ENCODE peak calls at places on chromosomes 1 and 21, in six cellular contexts. D is NB4, Q is psoas muscle, X is cardiac fibroblast, Y is pancreas, Z is astrocyte of the spinal cord. S is an unnamed sample.

GRCh38 chr1:23756676-23757075 is 13.4 kb downstream of the ELOA start:
- DNase-seq in D (peak; percentile 28), Q (no peak), Z (peak; percentile 35), X (peak; percentile 16), Y (no peak), S (no peak)

GRCh38 chr1:55015123-55015522 is 16.4 kb downstream of the BSND start:
- DNase-seq in Q (no peak), D (no peak), X (no peak), Y (no peak), Z (no peak), S (no peak)

GRCh38 chr1:182622795-182623528 is 18.8 kb upstream of the RGS16 start:
- DNase-seq in Q (no peak), X (peak; percentile 57), Z (no peak), D (no peak), Y (no peak), S (no peak)

GRCh38 chr1:41319106-41319755 is 42.0 kb upstream of the FOXO6 start:
- DNase-seq in Y (peak; percentile 51), Q (no peak), Z (no peak), X (peak; percentile 28), D (no peak), S (no peak)

GRCh38 chr1:173152585-173152984 is 54.5 kb downstream of the TNFSF4 start:
- DNase-seq in Q (no peak), D (no peak), Y (no peak), Z (no peak), X (no peak), S (no peak)

GRCh38 chr1:180911640-180912161 is 996 bp upstream of the KIAA1614 start:
- DNase-seq in X (peak; percentile 40), Q (no peak), D (no peak), Z (peak; percentile 28), Y (no peak), S (peak; percentile 75)

GRCh38 chr21:15077529-15077928 is 12.7 kb upstream of the NRIP1 start:
- DNase-seq in Y (no peak), Q (no peak), D (no peak), X (no peak), Z (no peak), S (no peak)

GRCh38 chr1:175287377-175287776 is 94.8 kb upstream of the KIAA0040 start:
- DNase-seq in D (no peak), Q (no peak), Y (no peak), Z (no peak), X (no peak), S (no peak)

GRCh38 chr1:100584761-100585745 is 47.1 kb downstream of the GPR88 start:
- DNase-seq in D (peak; percentile 36), X (peak; percentile 49), Q (no peak), Z (peak; percentile 59), Y (no peak), S (no peak)

GRCh38 chr1:244211559-244211944 is 160.5 kb downstream of the ZBTB18 start:
- DNase-seq in Q (no peak), X (peak; percentile 84), D (no peak), Y (no peak), Z (no peak), S (no peak)

GRCh38 chr1:18419123-18419844 is 61.4 kb upstream of the KLHDC7A start:
- DNase-seq in D (no peak), Q (no peak), Z (no peak), Y (no peak), X (no peak), S (no peak)

GRCh38 chr1:228060458-228061190 is 21.9 kb upstream of the ARF1 start:
- DNase-seq in Z (no peak), Y (peak; percentile 47), Q (peak; percentile 45), D (no peak), X (peak; percentile 19), S (no peak)

GRCh38 chr1:208841396-208841795 is 597.2 kb upstream of the PLXNA2 start:
- DNase-seq in Y (no peak), Q (no peak), X (no peak), Z (no peak), D (no peak), S (no peak)

GRCh38 chr1:227901906-227902640 is 45.7 kb downstream of the WNT9A start:
- DNase-seq in Q (peak; percentile 35), Z (peak; percentile 45), D (no peak), X (peak; percentile 31), Y (no peak), S (no peak)

GRCh38 chr21:46406001-46406400 is 52.7 kb upstream of the DIP2A start:
- DNase-seq in Z (no peak), Q (peak; percentile 23), X (no peak), Y (no peak), D (no peak), S (no peak)

GRCh38 chr1:80054129-80054528 is 1047.6 kb upstream of the ADGRL4 start:
- DNase-seq in D (peak; percentile 2), X (peak; percentile 32), Q (no peak), Z (peak; percentile 89), Y (peak; percentile 6), S (no peak)

GRCh38 chr1:5279127-5279526 is 624.7 kb downstream of the AJAP1 start:
- DNase-seq in D (no peak), Q (no peak), Z (no peak), X (no peak), Y (no peak), S (no peak)

DNA sequence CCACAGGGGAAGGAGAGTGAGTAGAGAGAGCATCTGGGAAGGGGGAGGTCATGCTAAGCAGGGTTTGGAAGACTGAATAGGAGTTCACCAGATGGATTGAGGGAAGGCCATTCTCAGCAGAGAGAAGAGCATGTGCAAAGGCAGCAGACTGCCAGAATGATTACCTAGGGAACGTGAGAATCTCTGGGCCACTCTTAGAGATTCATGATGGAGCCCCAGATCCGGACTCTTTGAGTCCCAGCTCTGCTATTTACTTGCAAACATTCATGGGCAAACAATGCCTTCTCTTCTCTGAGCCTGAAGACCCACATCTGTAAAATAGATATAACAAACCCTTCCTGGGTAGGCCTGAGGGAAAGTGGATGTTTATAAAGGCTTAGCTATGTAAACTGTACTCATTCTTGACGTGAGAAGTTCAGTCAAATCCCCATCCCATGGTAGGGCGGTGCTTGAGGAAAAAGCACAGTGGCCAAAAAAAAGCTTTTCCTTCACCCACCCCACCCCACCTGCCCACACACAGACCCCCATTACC is 3.0 kb upstream of the SLC2A1 start:
- DNase-seq in Y (no peak), D (no peak), Z (no peak), X (no peak), Q (no peak), S (no peak)
- H3K4me3 ChIP-seq in Y (no peak overlapping the region), D (no peak overlapping the region), Z (no peak overlapping the region), X (no peak overlapping the region), Q (no peak overlapping the region), S (no peak overlapping the region)

DNA sequence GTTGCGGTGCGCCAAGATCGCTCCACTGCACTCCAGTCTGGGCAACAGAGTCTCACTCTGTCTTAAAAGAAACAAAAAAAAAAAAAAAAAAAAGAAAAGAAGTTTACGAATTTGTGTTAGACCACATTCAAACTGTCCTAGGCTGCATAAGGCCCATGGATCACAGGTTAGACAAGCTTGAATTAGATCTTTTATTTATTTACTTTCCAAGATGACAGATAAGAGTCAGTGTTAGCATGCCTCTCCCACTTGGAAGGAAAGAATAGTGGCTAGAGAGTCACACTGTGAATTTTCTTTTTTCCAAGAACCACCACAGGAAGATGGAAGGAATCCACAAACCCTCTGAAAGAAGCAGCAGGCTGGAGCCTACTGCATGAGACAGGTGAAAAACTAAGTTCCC is 29.3 kb downstream of the NSL1 start:
- DNase-seq in Q (no peak), Y (no peak), D (no peak), Z (no peak), X (no peak), S (no peak)
- TF ChIP-seq CTCF in Q (no peak), Y (no peak), D (no peak), Z (no peak), X (no peak), S (no peak)

GRCh38 chr21:29346281-29346680 is 47.6 kb downstream of the BACH1 start:
- DNase-seq in Q (no peak), D (no peak), Z (no peak), X (no peak), Y (no peak), S (no peak)

GRCh38 chr21:29346771-29347170 is 48.0 kb downstream of the BACH1 start:
- DNase-seq in D (no peak), Y (no peak), Z (no peak), X (no peak), Q (no peak), S (no peak)

GRCh38 chr21:29340228-29340627 is 41.5 kb downstream of the BACH1 start:
- DNase-seq in Z (peak; percentile 34), D (no peak), Q (no peak), Y (no peak), X (no peak), S (no peak)

GRCh38 chr21:29342394-29342957 is 43.8 kb downstream of the BACH1 start:
- DNase-seq in Z (peak; percentile 98), D (no peak), Q (peak; percentile 94), Y (no peak), X (peak; percentile 93), S (peak; percentile 89)

DNA sequence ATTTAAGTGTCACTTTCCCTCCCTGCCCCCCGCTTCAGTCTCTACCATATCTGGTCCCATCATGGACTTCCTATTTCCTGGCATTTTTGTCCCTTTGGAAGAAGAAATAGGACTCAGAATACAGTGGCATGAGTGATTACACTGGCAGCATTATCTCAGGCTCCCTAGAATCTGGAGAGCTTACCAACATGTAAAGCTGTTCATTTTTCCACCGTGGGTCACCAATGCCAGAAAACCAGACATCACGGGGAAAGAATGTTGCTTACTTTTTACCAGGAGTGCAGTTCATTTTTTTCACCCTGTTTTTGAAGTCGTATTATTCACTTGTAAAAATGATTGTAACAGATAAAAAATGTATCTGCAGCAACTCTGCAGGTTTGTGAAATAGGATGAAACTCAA is 44.8 kb downstream of the BACH1 start:
- DNase-seq in D (no peak), Q (no peak), X (peak; percentile 47), Y (no peak), Z (peak; percentile 84), S (no peak)
- H3K4me3 ChIP-seq in D (no peak overlapping the region), Q (no peak overlapping the region), X (no peak overlapping the region), Y (no peak overlapping the region), Z (no peak overlapping the region), S (no peak overlapping the region)

GRCh38 chr21:28906841-28907240 is 85.8 kb downstream of the LTN1 start:
- DNase-seq in D (no peak), Y (no peak), Z (no peak), Q (no peak), X (no peak), S (no peak)

GRCh38 chr21:28908351-28908750 is 84.3 kb downstream of the LTN1 start:
- DNase-seq in X (no peak), D (no peak), Z (no peak), Q (no peak), Y (no peak), S (no peak)

GRCh38 chr21:28906236-28906635 is 86.4 kb downstream of the LTN1 start:
- DNase-seq in Q (no peak), Y (no peak), X (no peak), Z (no peak), D (no peak), S (no peak)

GRCh38 chr21:28913071-28913470 is 79.6 kb downstream of the LTN1 start:
- DNase-seq in Y (no peak), Z (no peak), Q (no peak), X (no peak), D (no peak), S (no peak)

DNA sequence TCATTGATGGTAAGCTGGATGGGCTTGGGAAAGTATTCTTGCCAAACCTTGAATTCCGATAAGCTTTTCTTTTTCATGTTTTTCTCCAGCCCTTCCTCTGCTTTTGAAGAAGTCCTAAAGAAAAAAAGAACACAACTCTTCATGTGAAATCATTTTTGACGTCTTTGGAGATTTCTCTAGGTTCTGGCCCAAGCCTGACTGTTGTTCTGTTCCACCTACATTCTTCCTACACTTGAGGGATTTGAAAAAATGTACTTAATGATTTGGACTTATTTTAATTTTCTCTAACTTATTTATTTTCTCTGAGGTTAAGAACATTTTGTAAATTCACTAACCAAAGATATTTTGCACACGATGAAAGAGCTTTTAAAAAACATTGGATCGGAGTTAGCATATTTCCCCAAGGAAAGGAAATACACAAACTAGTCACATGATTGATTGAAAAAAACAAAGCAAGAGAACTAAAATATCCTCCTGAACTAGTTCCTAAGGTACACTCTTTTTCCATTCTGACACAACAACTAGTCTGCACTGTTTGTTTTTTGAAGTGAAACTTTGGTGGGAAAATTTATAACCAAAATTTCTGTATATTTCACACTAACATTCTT is 82.3 kb downstream of the LTN1 start:
- DNase-seq in X (no peak), Q (no peak), Z (no peak), Y (no peak), D (no peak), S (no peak)
- TF ChIP-seq CTCF in X (no peak), Q (no peak), Z (no peak), Y (no peak), D (no peak), S (no peak)